ENCODE peak calls at places on chromosomes 2 and 18, in five cellular contexts. Q, E, X, O and K are unnamed samples.

GRCh38 chr2:206981089-206981674 is 41.9 kb downstream of the CPO start:
- DNase-seq in X (no peak), Q (no peak), E (no peak), O (no peak), K (no peak)

GRCh38 chr2:225192869-225193268 is 150.6 kb upstream of the DOCK10 start:
- DNase-seq in Q (peak; percentile 60), O (no peak), E (no peak), X (no peak), K (no peak)

GRCh38 chr18:62790836-62791772 is 75.8 kb downstream of the PHLPP1 start:
- DNase-seq in O (no peak), X (no peak), E (no peak), Q (no peak), K (no peak)

GRCh38 chr2:96556441-96557330 is 20.1 kb downstream of the ARID5A start:
- DNase-seq in E (no peak), O (no peak), X (no peak), Q (peak; percentile 88), K (no peak)

GRCh38 chr2:30402441-30403182 is 44.4 kb upstream of the LCLAT1 start:
- DNase-seq in Q (no peak), O (no peak), X (no peak), E (no peak), K (no peak)

GRCh38 chr2:20182241-20182931 is 42.5 kb downstream of the SDC1 start:
- DNase-seq in Q (peak; percentile 92), X (no peak), E (peak; percentile 72), O (no peak), K (peak; percentile 52)

GRCh38 chr2:159249955-159250723 is 36.4 kb downstream of the WDSUB1 start:
- DNase-seq in O (no peak), X (no peak), Q (peak; percentile 87), E (peak; percentile 61), K (peak; percentile 46)

GRCh38 chr18:76232813-76233212 is 262.2 kb downstream of the ZNF516 start:
- DNase-seq in Q (no peak), X (no peak), O (no peak), E (no peak), K (no peak)

DNA sequence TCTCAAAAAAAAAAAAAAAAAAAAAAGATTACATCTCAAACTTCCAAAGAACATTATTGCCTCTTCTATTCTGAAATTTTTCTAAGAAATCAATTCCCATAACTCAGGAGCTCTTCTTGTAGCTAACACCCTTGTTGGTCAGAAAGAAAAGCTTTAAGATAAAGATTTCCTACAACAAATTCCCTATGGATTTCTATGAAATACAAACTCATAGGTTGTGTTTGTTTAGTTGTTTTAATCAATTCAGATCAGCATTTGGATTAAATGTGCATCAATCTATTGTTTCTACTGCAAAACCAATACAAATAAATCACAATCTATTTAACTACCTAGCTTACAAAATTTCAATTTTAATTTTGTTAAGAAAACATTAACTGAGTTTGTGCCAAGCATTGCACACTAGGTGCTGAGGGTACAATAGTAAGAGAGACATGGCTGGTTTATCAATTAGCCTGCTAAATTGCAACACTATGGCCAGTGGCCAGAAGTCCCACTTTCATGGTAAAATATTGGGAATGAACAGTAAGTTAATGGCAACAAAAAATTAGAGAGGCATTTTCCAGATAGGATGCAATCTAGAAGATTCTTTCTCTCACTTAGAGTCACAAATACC is 80.2 kb upstream of the MYCN start:
- DNase-seq in O (no peak), Q (no peak), E (no peak), X (no peak), K (no peak)
- H3K4me3 ChIP-seq in O (no peak overlapping the region), Q (no peak overlapping the region), E (no peak overlapping the region), X (no peak overlapping the region), K (no peak overlapping the region)

GRCh38 chr2:191013876-191014652 is at the start of gene STAT1:
- DNase-seq in Q (peak; percentile 91), E (peak; percentile 92), O (peak; percentile 97), X (peak; percentile 98), K (peak; percentile 98)
- TF ChIP-seq CTCF in Q (no peak), E (peak; percentile 30), O (peak; percentile 32), X (no peak), K (no peak)

GRCh38 chr2:113278812-113279139 is at the start of gene PAX8:
- DNase-seq in X (no peak), O (peak; percentile 70), E (no peak), Q (no peak), K (no peak)

GRCh38 chr2:113276906-113277425 is 1.8 kb downstream of the PAX8 start:
- DNase-seq in Q (no peak), X (no peak), E (no peak), O (no peak), K (no peak)

GRCh38 chr2:113278073-113278811 is 479 bp downstream of the PAX8 start:
- DNase-seq in E (no peak), X (no peak), Q (no peak), O (peak; percentile 74), K (no peak)

GRCh38 chr2:113276216-113276905 is 2.4 kb downstream of the PAX8 start:
- DNase-seq in Q (no peak), X (no peak), E (no peak), O (no peak), K (no peak)

DNA sequence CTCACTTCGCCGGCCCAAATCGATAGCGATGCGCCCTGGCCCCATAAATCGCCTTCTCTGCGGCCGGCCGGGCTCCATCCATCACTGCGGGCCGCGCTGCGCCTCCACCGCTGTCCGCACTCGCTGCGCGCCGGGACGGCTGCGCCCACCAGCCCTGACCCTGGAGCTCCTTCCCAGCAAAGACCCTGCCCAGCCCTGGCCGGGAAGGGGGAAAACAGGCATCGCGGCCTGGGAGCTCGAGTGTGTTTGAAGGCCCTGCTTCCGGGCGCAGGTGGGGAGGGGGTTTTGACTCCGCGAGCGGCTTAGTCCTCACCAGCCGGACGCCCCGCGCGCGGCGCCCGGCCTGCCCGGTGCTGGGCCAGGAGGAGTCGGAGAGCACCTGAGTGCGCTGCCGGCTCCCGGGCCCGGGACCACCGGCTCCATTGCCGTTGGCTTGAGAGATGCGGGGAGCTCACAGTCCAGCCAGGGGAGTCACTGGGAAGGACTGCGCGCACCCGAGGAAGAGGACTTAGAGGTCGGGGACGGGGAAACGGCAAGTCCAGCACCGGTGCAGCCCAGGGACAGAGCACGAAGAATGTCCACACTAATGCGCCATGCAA is 1.1 kb downstream of the PAX8 start:
- DNase-seq in E (no peak), X (no peak), O (peak; percentile 81), Q (no peak), K (no peak)
- H3K4me3 ChIP-seq in E (no peak overlapping the region), X (peak overlapping the region; percentile 28), O (peak overlapping the region; percentile 71), Q (no peak overlapping the region), K (no peak overlapping the region)

DNA sequence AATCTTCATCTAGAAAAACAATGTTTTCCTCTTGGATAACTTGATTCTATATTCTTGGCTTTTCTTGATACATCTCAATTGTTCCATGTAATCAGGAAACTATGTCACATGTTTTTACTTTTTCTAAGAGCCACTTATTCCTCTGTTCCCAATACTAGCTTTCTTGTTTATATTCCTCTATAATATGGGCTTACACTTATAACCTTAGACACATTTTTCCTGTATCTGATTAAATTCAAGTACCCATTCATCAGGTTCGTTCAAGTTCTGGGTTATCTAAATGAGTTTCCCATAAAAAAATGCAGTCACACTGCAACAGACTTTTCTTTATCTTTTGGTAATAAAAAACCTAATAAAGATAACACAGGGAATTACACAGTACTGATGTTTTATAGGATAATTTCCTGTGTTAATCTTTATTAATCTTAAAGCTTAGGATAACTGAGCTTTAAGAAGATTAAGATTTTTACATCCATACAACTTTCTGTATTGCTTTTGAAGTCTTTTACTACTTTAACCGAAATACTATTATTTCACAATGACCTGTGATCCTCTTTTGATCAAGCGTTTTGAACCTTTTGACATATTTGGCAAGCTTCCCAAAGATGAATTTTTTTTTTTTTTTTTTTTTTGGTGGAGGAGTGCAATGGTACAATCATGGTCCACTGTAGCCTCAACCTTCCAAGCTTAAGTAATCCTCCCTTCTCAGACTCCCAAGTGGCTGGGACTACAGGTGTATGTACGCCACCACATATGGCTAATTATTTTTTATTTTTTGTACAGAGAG is 44.3 kb upstream of the C2orf66 start:
- DNase-seq in E (no peak), X (no peak), O (no peak), Q (no peak), K (no peak)
- TF ChIP-seq CTCF in E (no peak), X (no peak), O (no peak), Q (no peak), K (no peak)

GRCh38 chr2:237732790-237733349 is 65.7 kb upstream of the RBM44 start:
- DNase-seq in X (no peak), O (peak; percentile 65), Q (no peak), E (no peak), K (no peak)

GRCh38 chr2:237732070-237732469 is 66.5 kb upstream of the RBM44 start:
- DNase-seq in O (peak; percentile 48), X (no peak), E (no peak), Q (no peak), K (no peak)

GRCh38 chr2:237734905-237735623 is 63.5 kb upstream of the RBM44 start:
- DNase-seq in E (no peak), O (no peak), X (no peak), Q (no peak), K (no peak)

GRCh38 chr2:237735762-237736161 is 62.8 kb upstream of the RBM44 start:
- DNase-seq in Q (no peak), E (no peak), O (no peak), X (no peak), K (no peak)

GRCh38 chr2:237733677-237734300 is 64.8 kb upstream of the RBM44 start:
- DNase-seq in O (peak; percentile 82), Q (no peak), X (no peak), E (peak; percentile 74), K (peak; percentile 56)
- H3K4me3 ChIP-seq in O (no peak overlapping the region), Q (no peak overlapping the region), X (no peak overlapping the region), E (no peak overlapping the region), K (no peak overlapping the region)

DNA sequence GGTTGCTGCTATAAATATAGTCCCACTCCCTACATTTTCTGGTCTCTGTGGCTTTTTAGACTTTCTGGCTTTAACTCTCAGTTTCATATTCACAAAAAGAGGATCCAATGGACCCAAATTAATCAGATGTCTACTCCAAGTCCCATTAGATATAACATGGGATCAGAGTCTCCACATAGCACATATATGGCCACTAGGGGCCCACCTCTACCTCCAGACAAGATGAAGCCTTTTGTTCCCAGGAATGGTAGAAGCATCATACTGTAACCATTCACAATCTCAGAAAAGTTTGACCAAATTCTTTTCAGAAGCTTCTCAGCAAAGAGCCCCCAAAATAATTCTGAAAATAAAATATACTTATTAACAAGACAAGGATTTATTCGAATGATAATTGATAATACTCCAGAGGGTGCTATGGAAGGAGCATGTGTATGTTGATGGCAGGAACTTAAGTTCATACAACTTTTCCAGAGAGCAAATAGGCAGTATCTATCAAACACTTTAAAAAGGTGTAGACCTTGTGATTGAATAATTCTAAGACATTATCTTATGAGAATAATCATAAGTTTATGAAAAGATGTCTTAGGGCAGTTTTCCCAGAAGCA is 382.3 kb upstream of the CRIM1 start:
- DNase-seq in O (peak; percentile 65), Q (peak; percentile 53), X (no peak), E (no peak), K (no peak)
- TF ChIP-seq CTCF in O (peak; percentile 88), Q (peak; percentile 60), X (peak; percentile 30), E (no peak), K (peak; percentile 39)